ENCODE peak calls at places on chromosome 18, in seven cellular contexts. One of them, this sample, is unnamed.
A peak's percentile ranks its signal among the peaks of the same experiment; 100 is the strongest.

GRCh38 chr18:54607213-54607934 is 16.3 kb downstream of the DYNAP start:
- DNase-seq in activated T-cell treated with anti-CD3 and anti-CD28 coated beads for 1 hour: no peak
- DNase-seq in Calu3: peak; percentile 60
- DNase-seq in PC-9: peak; percentile 97
- DNase-seq in NK-92 treated with Interleukin-12 subunit alpha and Interleukin-12 subunit beta, amount 100 ng/mL, for 24 hours: no peak
- DNase-seq in pancreas: peak; percentile 34
- DNase-seq in lower lobe of right lung: no peak
- DNase-seq in this sample: peak; percentile 64

GRCh38 chr18:59715445-59715844 is 18.2 kb upstream of the CCBE1 start:
- DNase-seq in activated T-cell treated with anti-CD3 and anti-CD28 coated beads for 1 hour: no peak
- DNase-seq in Calu3: no peak
- DNase-seq in PC-9: no peak
- DNase-seq in NK-92 treated with Interleukin-12 subunit alpha and Interleukin-12 subunit beta, amount 100 ng/mL, for 24 hours: no peak
- DNase-seq in pancreas: no peak
- DNase-seq in lower lobe of right lung: no peak
- DNase-seq in this sample: no peak

GRCh38 chr18:45997689-45998088 is 30.6 kb upstream of the EPG5 start:
- DNase-seq in activated T-cell treated with anti-CD3 and anti-CD28 coated beads for 1 hour: peak; percentile 3
- DNase-seq in Calu3: no peak
- DNase-seq in PC-9: no peak
- DNase-seq in NK-92 treated with Interleukin-12 subunit alpha and Interleukin-12 subunit beta, amount 100 ng/mL, for 24 hours: no peak
- DNase-seq in pancreas: no peak
- DNase-seq in lower lobe of right lung: no peak
- DNase-seq in this sample: no peak

GRCh38 chr18:50428531-50429206 is 53.8 kb downstream of the SKA1 start:
- DNase-seq in activated T-cell treated with anti-CD3 and anti-CD28 coated beads for 1 hour: no peak
- DNase-seq in Calu3: no peak
- DNase-seq in PC-9: no peak
- DNase-seq in NK-92 treated with Interleukin-12 subunit alpha and Interleukin-12 subunit beta, amount 100 ng/mL, for 24 hours: no peak
- DNase-seq in pancreas: no peak
- DNase-seq in lower lobe of right lung: no peak
- DNase-seq in this sample: no peak

GRCh38 chr18:34219651-34220050 is 5.1 kb downstream of the NOL4 start:
- DNase-seq in activated T-cell treated with anti-CD3 and anti-CD28 coated beads for 1 hour: no peak
- DNase-seq in Calu3: no peak
- DNase-seq in PC-9: no peak
- DNase-seq in NK-92 treated with Interleukin-12 subunit alpha and Interleukin-12 subunit beta, amount 100 ng/mL, for 24 hours: no peak
- DNase-seq in pancreas: no peak
- DNase-seq in lower lobe of right lung: no peak
- DNase-seq in this sample: no peak

GRCh38 chr18:8943900-8944870 is 158.3 kb upstream of the NDUFV2 start:
- DNase-seq in activated T-cell treated with anti-CD3 and anti-CD28 coated beads for 1 hour: no peak
- DNase-seq in Calu3: no peak
- DNase-seq in PC-9: no peak
- DNase-seq in NK-92 treated with Interleukin-12 subunit alpha and Interleukin-12 subunit beta, amount 100 ng/mL, for 24 hours: no peak
- DNase-seq in pancreas: no peak
- DNase-seq in lower lobe of right lung: no peak
- DNase-seq in this sample: no peak

GRCh38 chr18:42182728-42183700 is 228.0 kb downstream of the PIK3C3 start:
- DNase-seq in activated T-cell treated with anti-CD3 and anti-CD28 coated beads for 1 hour: no peak
- DNase-seq in Calu3: no peak
- DNase-seq in PC-9: no peak
- DNase-seq in NK-92 treated with Interleukin-12 subunit alpha and Interleukin-12 subunit beta, amount 100 ng/mL, for 24 hours: no peak
- DNase-seq in pancreas: no peak
- DNase-seq in lower lobe of right lung: no peak
- DNase-seq in this sample: peak; percentile 82

GRCh38 chr18:6405237-6406074 is 9.3 kb downstream of the L3MBTL4 start:
- DNase-seq in activated T-cell treated with anti-CD3 and anti-CD28 coated beads for 1 hour: no peak
- DNase-seq in Calu3: no peak
- DNase-seq in PC-9: no peak
- DNase-seq in NK-92 treated with Interleukin-12 subunit alpha and Interleukin-12 subunit beta, amount 100 ng/mL, for 24 hours: no peak
- DNase-seq in pancreas: no peak
- DNase-seq in lower lobe of right lung: no peak
- DNase-seq in this sample: peak; percentile 47

GRCh38 chr18:68409585-68409984 is 305.3 kb downstream of the TMX3 start:
- DNase-seq in activated T-cell treated with anti-CD3 and anti-CD28 coated beads for 1 hour: no peak
- DNase-seq in Calu3: no peak
- DNase-seq in PC-9: no peak
- DNase-seq in NK-92 treated with Interleukin-12 subunit alpha and Interleukin-12 subunit beta, amount 100 ng/mL, for 24 hours: no peak
- DNase-seq in pancreas: no peak
- DNase-seq in lower lobe of right lung: no peak
- DNase-seq in this sample: no peak

GRCh38 chr18:55419132-55419938 is 168.7 kb downstream of the TCF4 start:
- DNase-seq in activated T-cell treated with anti-CD3 and anti-CD28 coated beads for 1 hour: no peak
- DNase-seq in Calu3: no peak
- DNase-seq in PC-9: no peak
- DNase-seq in NK-92 treated with Interleukin-12 subunit alpha and Interleukin-12 subunit beta, amount 100 ng/mL, for 24 hours: no peak
- DNase-seq in pancreas: no peak
- DNase-seq in lower lobe of right lung: no peak
- DNase-seq in this sample: no peak

GRCh38 chr18:53887447-53887846 is 337.0 kb downstream of the MBD2 start:
- DNase-seq in activated T-cell treated with anti-CD3 and anti-CD28 coated beads for 1 hour: no peak
- DNase-seq in Calu3: no peak
- DNase-seq in PC-9: no peak
- DNase-seq in NK-92 treated with Interleukin-12 subunit alpha and Interleukin-12 subunit beta, amount 100 ng/mL, for 24 hours: no peak
- DNase-seq in pancreas: no peak
- DNase-seq in lower lobe of right lung: no peak
- DNase-seq in this sample: no peak

GRCh38 chr18:29488617-29489016 is 1311.7 kb upstream of the CDH2 start:
- DNase-seq in activated T-cell treated with anti-CD3 and anti-CD28 coated beads for 1 hour: no peak
- DNase-seq in Calu3: no peak
- DNase-seq in PC-9: no peak
- DNase-seq in NK-92 treated with Interleukin-12 subunit alpha and Interleukin-12 subunit beta, amount 100 ng/mL, for 24 hours: no peak
- DNase-seq in pancreas: no peak
- DNase-seq in lower lobe of right lung: no peak
- DNase-seq in this sample: no peak

GRCh38 chr18:708096-708495 is 4.3 kb downstream of the ENOSF1 start:
- DNase-seq in activated T-cell treated with anti-CD3 and anti-CD28 coated beads for 1 hour: no peak
- DNase-seq in Calu3: no peak
- DNase-seq in PC-9: no peak
- DNase-seq in NK-92 treated with Interleukin-12 subunit alpha and Interleukin-12 subunit beta, amount 100 ng/mL, for 24 hours: no peak
- DNase-seq in pancreas: no peak
- DNase-seq in lower lobe of right lung: no peak
- DNase-seq in this sample: no peak